ENCODE peak calls at places on chromosomes 2 and 18, in five cellular contexts. E is AG04450, C is lower leg skin, Z is GM13977, B is upper lobe of right lung. M is an unnamed sample.

GRCh38 chr2:167114018-167114417 is 225.7 kb downstream of the XIRP2 start:
- DNase-seq in E (peak; percentile 15), B (no peak), C (no peak), Z (no peak), M (no peak)

GRCh38 chr18:44823782-44824181 is 143.1 kb downstream of the SETBP1 start:
- DNase-seq in C (no peak), E (no peak), Z (no peak), B (no peak), M (no peak)

GRCh38 chr2:75018162-75018561 is 59.7 kb downstream of the POLE4 start:
- DNase-seq in E (no peak), Z (no peak), C (no peak), B (no peak), M (no peak)

GRCh38 chr18:76801567-76802505 is 20.5 kb upstream of the ZNF236 start:
- DNase-seq in B (peak; percentile 84), Z (peak; percentile 91), E (no peak), C (no peak), M (no peak)

GRCh38 chr18:35478520-35479435 is 19.0 kb downstream of the INO80C start:
- DNase-seq in E (no peak), C (no peak), B (no peak), Z (no peak), M (no peak)

GRCh38 chr2:164617466-164617865 is 3.8 kb downstream of the GRB14 start:
- DNase-seq in E (no peak), B (no peak), Z (no peak), C (no peak), M (no peak)

GRCh38 chr2:238786792-238787490 is 60.9 kb upstream of the TWIST2 start:
- DNase-seq in B (no peak), C (no peak), E (no peak), Z (no peak), M (no peak)

GRCh38 chr2:84844141-84844540 is 36.7 kb downstream of the TRABD2A start:
- DNase-seq in B (no peak), E (no peak), C (no peak), Z (no peak), M (no peak)

GRCh38 chr2:21303876-21304275 is 180.1 kb downstream of the TDRD15 start:
- DNase-seq in C (no peak), Z (no peak), B (no peak), E (no peak), M (no peak)

GRCh38 chr2:23593396-23594078 is 208.6 kb downstream of the KLHL29 start:
- DNase-seq in Z (no peak), B (no peak), C (no peak), E (no peak), M (peak; percentile 54)

GRCh38 chr2:136389809-136390208 is 271.9 kb upstream of the CXCR4 start:
- DNase-seq in E (no peak), C (no peak), B (no peak), Z (peak; percentile 36), M (no peak)

GRCh38 chr18:832085-832681 is 20.1 kb upstream of the YES1 start:
- DNase-seq in B (no peak), E (no peak), C (no peak), Z (no peak), M (no peak)

GRCh38 chr18:67608909-67609308 is 92.4 kb upstream of the DSEL start:
- DNase-seq in C (no peak), Z (no peak), B (no peak), E (peak; percentile 7), M (no peak)

GRCh38 chr18:54532222-54532621 is 58.8 kb upstream of the DYNAP start:
- DNase-seq in E (no peak), Z (no peak), B (no peak), C (no peak), M (no peak)

GRCh38 chr2:119234021-119235019 is 10.7 kb downstream of the STEAP3 start:
- DNase-seq in C (no peak), B (no peak), Z (no peak), E (no peak), M (no peak)

GRCh38 chr2:98835831-98836385 is 100.1 kb downstream of the CRACDL start:
- DNase-seq in B (no peak), Z (no peak), C (no peak), E (no peak), M (no peak)

GRCh38 chr2:179842498-179843153 is 18.8 kb downstream of the ZNF385B start:
- DNase-seq in E (no peak), B (no peak), C (no peak), Z (no peak), M (no peak)

GRCh38 chr2:65662654-65663432 is 230.4 kb upstream of the SPRED2 start:
- DNase-seq in B (no peak), Z (no peak), C (no peak), E (peak; percentile 85), M (no peak)

GRCh38 chr2:44746856-44747612 is 194.5 kb upstream of the SIX3 start:
- DNase-seq in Z (no peak), E (no peak), B (no peak), C (no peak), M (no peak)

GRCh38 chr2:33278245-33278943 is 198.1 kb upstream of the RASGRP3 start:
- DNase-seq in B (no peak), Z (no peak), C (peak; percentile 53), E (no peak), M (no peak)

GRCh38 chr2:108918156-108918845 is 70.7 kb downstream of the EDAR start:
- DNase-seq in C (no peak), Z (no peak), B (peak; percentile 45), E (no peak), M (no peak)

GRCh38 chr2:152464853-152465470 is 130.0 kb downstream of the FMNL2 start:
- DNase-seq in Z (no peak), B (no peak), C (no peak), E (no peak), M (no peak)

GRCh38 chr18:62938451-62938850 is 223.1 kb downstream of the PHLPP1 start:
- DNase-seq in C (no peak), B (no peak), E (no peak), Z (peak; percentile 20), M (no peak)

GRCh38 chr2:211435331-211435730 is 878.9 kb downstream of the CPS1 start:
- DNase-seq in C (no peak), B (no peak), Z (no peak), E (no peak), M (no peak)

GRCh38 chr2:129004485-129004884 is 685.8 kb upstream of the HS6ST1 start:
- DNase-seq in E (no peak), Z (no peak), B (no peak), C (no peak), M (no peak)

GRCh38 chr2:19900536-19901200 is 1.1 kb downstream of the TTC32 start:
- DNase-seq in E (no peak), Z (peak; percentile 15), C (no peak), B (no peak), M (no peak)

GRCh38 chr2:158130832-158131473 is 29.3 kb downstream of the UPP2 start:
- DNase-seq in C (no peak), E (no peak), B (no peak), Z (no peak), M (no peak)

GRCh38 chr2:172094319-172095145 is 8.2 kb downstream of the DLX2 start:
- DNase-seq in E (no peak), Z (peak; percentile 71), B (no peak), C (no peak), M (no peak)

GRCh38 chr2:238202326-238203103 is 980 bp downstream of the ILKAP start:
- DNase-seq in C (no peak), Z (peak; percentile 45), E (no peak), B (no peak), M (no peak)

GRCh38 chr2:238277695-238278094 is 10.7 kb downstream of the PER2 start:
- DNase-seq in C (no peak), B (no peak), Z (no peak), E (no peak), M (no peak)

GRCh38 chr2:216690451-216691209 is 4.7 kb downstream of the IGFBP5 start:
- DNase-seq in Z (no peak), C (no peak), E (no peak), B (no peak), M (no peak)

GRCh38 chr2:42906557-42907380 is 114.4 kb upstream of the HAAO start:
- DNase-seq in B (no peak), C (no peak), E (no peak), Z (no peak), M (no peak)

GRCh38 chr2:42904576-42904876 is 112.1 kb upstream of the HAAO start:
- DNase-seq in Z (no peak), C (no peak), E (no peak), B (no peak), M (no peak)

GRCh38 chr2:42903821-42904575 is 111.6 kb upstream of the HAAO start:
- DNase-seq in E (no peak), C (no peak), B (no peak), Z (no peak), M (no peak)

GRCh38 chr2:42906115-42906556 is 113.8 kb upstream of the HAAO start:
- DNase-seq in C (no peak), B (no peak), E (no peak), Z (no peak), M (no peak)

DNA sequence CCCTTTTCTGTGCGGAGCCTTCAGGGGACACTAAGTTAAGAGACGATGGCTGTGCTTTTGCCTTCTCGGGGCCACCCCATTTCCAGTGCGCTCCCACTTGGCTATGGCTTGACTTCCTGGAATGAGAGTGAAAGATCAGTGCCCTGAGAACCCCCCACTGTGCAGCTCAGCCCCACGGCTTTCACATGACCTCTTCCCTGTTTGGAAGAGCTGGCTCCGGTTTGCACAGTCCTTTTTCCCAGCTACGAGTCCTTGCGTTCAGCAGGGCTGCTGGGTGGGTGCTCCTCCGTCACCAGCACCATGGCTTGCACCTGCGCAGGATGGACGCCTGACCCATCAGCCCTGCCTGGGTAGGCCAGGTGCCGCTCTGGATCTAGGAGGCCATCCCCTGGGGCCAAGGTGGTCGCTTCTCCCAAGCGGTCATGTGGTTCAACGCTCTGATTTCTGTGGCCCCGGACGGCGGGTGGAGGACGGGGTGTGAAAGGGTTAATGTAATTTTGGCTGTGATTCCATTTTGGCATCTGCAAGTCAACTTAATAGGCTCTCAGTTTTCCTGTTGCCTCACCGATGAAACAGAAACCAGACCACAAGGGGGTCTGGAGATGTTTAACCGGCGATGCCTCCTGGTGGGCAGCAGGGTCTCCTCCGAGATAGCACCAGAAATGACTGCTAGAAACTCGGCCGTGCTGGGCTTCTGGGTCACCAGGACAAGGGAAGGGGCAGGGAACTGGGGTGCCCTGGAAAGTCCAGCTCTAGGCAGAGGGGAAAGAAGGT is 113.1 kb upstream of the HAAO start:
- DNase-seq in B (no peak), E (no peak), C (no peak), Z (no peak), M (no peak)
- TF ChIP-seq CTCF in B (peak; percentile 25), E (peak; percentile 27), C (no peak), Z (no peak), M (peak; percentile 54)

GRCh38 chr2:9760069-9760910 is 83.0 kb upstream of the TAF1B start:
- DNase-seq in E (no peak), C (no peak), B (no peak), Z (no peak), M (no peak)
- TF ChIP-seq CTCF in E (no peak), C (no peak), B (no peak), Z (no peak), M (no peak)

GRCh38 chr2:104033399-104033798 is 820.5 kb upstream of the POU3F3 start:
- DNase-seq in B (no peak), Z (no peak), E (no peak), C (no peak), M (no peak)
- TF ChIP-seq CTCF in B (peak; percentile 52), Z (peak; percentile 48), E (no peak), C (no peak), M (peak; percentile 78)

DNA sequence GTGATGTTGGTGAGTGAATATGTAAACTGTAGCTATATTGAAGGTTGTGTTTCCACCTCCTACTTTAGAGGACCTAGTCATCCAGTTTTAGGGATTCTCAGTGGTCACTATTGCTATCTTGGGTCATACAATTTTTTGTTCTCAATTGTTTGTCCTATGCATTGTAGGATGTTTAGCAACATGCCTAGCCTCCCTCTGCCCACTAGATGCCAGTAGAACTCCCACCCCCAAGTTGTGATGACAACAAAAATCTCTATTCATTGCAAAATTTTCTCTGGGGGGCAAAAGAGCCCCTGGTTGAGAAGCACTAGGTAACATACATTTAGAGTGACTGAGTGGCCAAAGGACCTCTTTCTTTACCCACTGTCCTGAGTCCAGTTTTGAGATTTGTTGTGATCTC is 87.3 kb downstream of the LRRTM4 start:
- DNase-seq in B (no peak), Z (no peak), C (no peak), E (no peak), M (no peak)
- TF ChIP-seq CTCF in B (no peak), Z (peak; percentile 2), C (no peak), E (no peak), M (peak; percentile 21)

M was measured in chondrocyte.